ENCODE peak calls at places on chromosome 17, in five cellular contexts. One of them, this sample, is unnamed.

GRCh38 chr17:40065041-40065770 is 2.4 kb downstream of the THRA start:
- DNase-seq in IMR-90: peak; percentile 58
- DNase-seq in SK-N-SH: peak; percentile 40
- DNase-seq in thoracic aorta: no peak
- DNase-seq in HAP-1: no peak
- DNase-seq in this sample: peak; percentile 69

GRCh38 chr17:64250211-64250835 is 12.7 kb downstream of the TEX2 start:
- DNase-seq in IMR-90: no peak
- DNase-seq in SK-N-SH: no peak
- DNase-seq in thoracic aorta: no peak
- DNase-seq in HAP-1: no peak
- DNase-seq in this sample: no peak

GRCh38 chr17:12328204-12328603 is 307.5 kb downstream of the MAP2K4 start:
- DNase-seq in IMR-90: no peak
- DNase-seq in SK-N-SH: no peak
- DNase-seq in thoracic aorta: no peak
- DNase-seq in HAP-1: no peak
- DNase-seq in this sample: no peak

GRCh38 chr17:63601439-63602371 is 1.0 kb downstream of the TACO1 start:
- DNase-seq in IMR-90: peak; percentile 32
- DNase-seq in SK-N-SH: no peak
- DNase-seq in thoracic aorta: no peak
- DNase-seq in HAP-1: no peak
- DNase-seq in this sample: no peak

GRCh38 chr17:21031756-21032396 is 10.9 kb downstream of the USP22 start:
- DNase-seq in IMR-90: no peak
- DNase-seq in SK-N-SH: no peak
- DNase-seq in thoracic aorta: no peak
- DNase-seq in HAP-1: no peak
- DNase-seq in this sample: no peak

GRCh38 chr17:70791748-70792443 is 622.6 kb downstream of the KCNJ2 start:
- DNase-seq in IMR-90: no peak
- DNase-seq in SK-N-SH: no peak
- DNase-seq in thoracic aorta: no peak
- DNase-seq in HAP-1: no peak
- DNase-seq in this sample: no peak

GRCh38 chr17:4836221-4836620 is 3.1 kb downstream of the MINK1 start:
- DNase-seq in IMR-90: no peak
- DNase-seq in SK-N-SH: no peak
- DNase-seq in thoracic aorta: no peak
- DNase-seq in HAP-1: no peak
- DNase-seq in this sample: no peak

GRCh38 chr17:34146440-34147043 is 108.5 kb upstream of the CCL2 start:
- DNase-seq in IMR-90: no peak
- DNase-seq in SK-N-SH: peak; percentile 64
- DNase-seq in thoracic aorta: no peak
- DNase-seq in HAP-1: peak; percentile 8
- DNase-seq in this sample: peak; percentile 71

GRCh38 chr17:80124351-80124981 is 22.5 kb downstream of the EIF4A3 start:
- DNase-seq in IMR-90: peak; percentile 64
- DNase-seq in SK-N-SH: peak; percentile 42
- DNase-seq in thoracic aorta: no peak
- DNase-seq in HAP-1: peak; percentile 65
- DNase-seq in this sample: peak; percentile 90

GRCh38 chr17:82939213-82940030 is 99.6 kb upstream of the ZNF750 start:
- DNase-seq in IMR-90: no peak
- DNase-seq in SK-N-SH: no peak
- DNase-seq in thoracic aorta: no peak
- DNase-seq in HAP-1: no peak
- DNase-seq in this sample: no peak

GRCh38 chr17:40339068-40339699 is 25.4 kb downstream of the GJD3 start:
- DNase-seq in IMR-90: no peak
- DNase-seq in SK-N-SH: no peak
- DNase-seq in thoracic aorta: no peak
- DNase-seq in HAP-1: no peak
- DNase-seq in this sample: no peak

GRCh38 chr17:40157972-40158371 is 17.6 kb downstream of the CASC3 start:
- DNase-seq in IMR-90: no peak
- DNase-seq in SK-N-SH: no peak
- DNase-seq in thoracic aorta: no peak
- DNase-seq in HAP-1: no peak
- DNase-seq in this sample: no peak

GRCh38 chr17:80195671-80196529 is 24.2 kb downstream of the SGSH start:
- DNase-seq in IMR-90: no peak
- DNase-seq in SK-N-SH: peak; percentile 70
- DNase-seq in thoracic aorta: no peak
- DNase-seq in HAP-1: no peak
- DNase-seq in this sample: peak; percentile 89

GRCh38 chr17:17716837-17717523 is 35.7 kb downstream of the RAI1 start:
- DNase-seq in IMR-90: no peak
- DNase-seq in SK-N-SH: no peak
- DNase-seq in thoracic aorta: no peak
- DNase-seq in HAP-1: no peak
- DNase-seq in this sample: no peak

GRCh38 chr17:17682293-17682736 is 1.1 kb downstream of the RAI1 start:
- DNase-seq in IMR-90: no peak
- DNase-seq in SK-N-SH: peak; percentile 74
- DNase-seq in thoracic aorta: no peak
- DNase-seq in HAP-1: no peak
- DNase-seq in this sample: peak; percentile 80

GRCh38 chr17:63525190-63525946 is 2.2 kb downstream of the KCNH6 start:
- DNase-seq in IMR-90: no peak
- DNase-seq in SK-N-SH: no peak
- DNase-seq in thoracic aorta: no peak
- DNase-seq in HAP-1: no peak
- DNase-seq in this sample: no peak

GRCh38 chr17:5557485-5557884 is 26.8 kb downstream of the NLRP1 start:
- DNase-seq in IMR-90: peak; percentile 84
- DNase-seq in SK-N-SH: no peak
- DNase-seq in thoracic aorta: no peak
- DNase-seq in HAP-1: no peak
- DNase-seq in this sample: no peak

GRCh38 chr17:57875109-57876022 is 25.5 kb upstream of the MRPS23 start:
- DNase-seq in IMR-90: peak; percentile 99
- DNase-seq in SK-N-SH: peak; percentile 70
- DNase-seq in thoracic aorta: peak; percentile 68
- DNase-seq in HAP-1: peak; percentile 74
- DNase-seq in this sample: peak; percentile 89
- H3K4me3 ChIP-seq in IMR-90: no peak overlapping the region
- H3K4me3 ChIP-seq in SK-N-SH: peak overlapping the region; percentile 51
- H3K4me3 ChIP-seq in thoracic aorta: peak overlapping the region; percentile 59
- H3K4me3 ChIP-seq in HAP-1: no peak overlapping the region
- H3K4me3 ChIP-seq in this sample: no peak overlapping the region

GRCh38 chr17:49908782-49909714 is 59.9 kb upstream of the DLX4 start:
- DNase-seq in IMR-90: no peak
- DNase-seq in SK-N-SH: no peak
- DNase-seq in thoracic aorta: no peak
- DNase-seq in HAP-1: no peak
- DNase-seq in this sample: no peak

GRCh38 chr17:49914096-49914490 is 54.9 kb upstream of the DLX4 start:
- DNase-seq in IMR-90: no peak
- DNase-seq in SK-N-SH: no peak
- DNase-seq in thoracic aorta: no peak
- DNase-seq in HAP-1: no peak
- DNase-seq in this sample: no peak

GRCh38 chr17:49910094-49910857 is 58.7 kb upstream of the DLX4 start:
- DNase-seq in IMR-90: no peak
- DNase-seq in SK-N-SH: peak; percentile 73
- DNase-seq in thoracic aorta: no peak
- DNase-seq in HAP-1: no peak
- DNase-seq in this sample: peak; percentile 94

GRCh38 chr17:49913226-49914095 is 55.5 kb upstream of the DLX4 start:
- DNase-seq in IMR-90: peak; percentile 55
- DNase-seq in SK-N-SH: no peak
- DNase-seq in thoracic aorta: no peak
- DNase-seq in HAP-1: no peak
- DNase-seq in this sample: no peak

DNA sequence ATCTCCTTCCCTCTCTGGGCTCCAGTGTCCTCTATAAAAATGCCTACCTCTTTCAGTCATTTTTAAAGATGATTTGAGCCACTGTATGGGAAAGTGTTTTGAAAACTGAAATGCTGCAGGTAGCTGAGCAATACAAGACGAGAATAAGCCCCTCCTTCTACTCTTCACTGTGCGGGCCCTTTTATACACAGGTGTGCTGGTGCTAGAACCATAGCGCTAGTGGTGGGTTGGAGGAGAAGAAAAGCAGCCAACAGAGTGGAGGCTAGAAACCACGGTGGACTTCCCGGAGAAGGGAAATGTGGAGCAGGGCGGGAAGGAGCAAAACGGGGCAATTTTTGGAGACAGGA is 58.2 kb upstream of the DLX4 start:
- DNase-seq in IMR-90: no peak
- DNase-seq in SK-N-SH: no peak
- DNase-seq in thoracic aorta: no peak
- DNase-seq in HAP-1: no peak
- DNase-seq in this sample: no peak
- H3K27me3 ChIP-seq in IMR-90: peaks cover 96% of the 10 kb centered on the region
- H3K27me3 ChIP-seq in SK-N-SH: peaks cover 93% of the 10 kb centered on the region
- H3K27me3 ChIP-seq in thoracic aorta: peaks cover 31% of the 10 kb centered on the region
- H3K27me3 ChIP-seq in HAP-1: peaks cover 86% of the 10 kb centered on the region
- H3K27me3 ChIP-seq in this sample: peaks cover 73% of the 10 kb centered on the region

GRCh38 chr17:7777017-7777416 is 57.0 kb upstream of the KDM6B start:
- DNase-seq in IMR-90: no peak
- DNase-seq in SK-N-SH: no peak
- DNase-seq in thoracic aorta: no peak
- DNase-seq in HAP-1: no peak
- DNase-seq in this sample: no peak
- H3K4me3 ChIP-seq in IMR-90: no peak overlapping the region
- H3K4me3 ChIP-seq in SK-N-SH: no peak overlapping the region
- H3K4me3 ChIP-seq in thoracic aorta: no peak overlapping the region
- H3K4me3 ChIP-seq in HAP-1: no peak overlapping the region
- H3K4me3 ChIP-seq in this sample: no peak overlapping the region

GRCh38 chr17:77596491-77597420 is 361.7 kb upstream of the TNRC6C start:
- DNase-seq in IMR-90: no peak
- DNase-seq in SK-N-SH: no peak
- DNase-seq in thoracic aorta: no peak
- DNase-seq in HAP-1: no peak
- DNase-seq in this sample: no peak

GRCh38 chr17:77594416-77595209 is 363.9 kb upstream of the TNRC6C start:
- DNase-seq in IMR-90: no peak
- DNase-seq in SK-N-SH: no peak
- DNase-seq in thoracic aorta: no peak
- DNase-seq in HAP-1: no peak
- DNase-seq in this sample: no peak

GRCh38 chr17:77592503-77592902 is 366.0 kb upstream of the TNRC6C start:
- DNase-seq in IMR-90: no peak
- DNase-seq in SK-N-SH: peak; percentile 82
- DNase-seq in thoracic aorta: no peak
- DNase-seq in HAP-1: no peak
- DNase-seq in this sample: no peak

GRCh38 chr17:77593081-77593480 is 365.4 kb upstream of the TNRC6C start:
- DNase-seq in IMR-90: no peak
- DNase-seq in SK-N-SH: no peak
- DNase-seq in thoracic aorta: no peak
- DNase-seq in HAP-1: no peak
- DNase-seq in this sample: peak; percentile 11

DNA sequence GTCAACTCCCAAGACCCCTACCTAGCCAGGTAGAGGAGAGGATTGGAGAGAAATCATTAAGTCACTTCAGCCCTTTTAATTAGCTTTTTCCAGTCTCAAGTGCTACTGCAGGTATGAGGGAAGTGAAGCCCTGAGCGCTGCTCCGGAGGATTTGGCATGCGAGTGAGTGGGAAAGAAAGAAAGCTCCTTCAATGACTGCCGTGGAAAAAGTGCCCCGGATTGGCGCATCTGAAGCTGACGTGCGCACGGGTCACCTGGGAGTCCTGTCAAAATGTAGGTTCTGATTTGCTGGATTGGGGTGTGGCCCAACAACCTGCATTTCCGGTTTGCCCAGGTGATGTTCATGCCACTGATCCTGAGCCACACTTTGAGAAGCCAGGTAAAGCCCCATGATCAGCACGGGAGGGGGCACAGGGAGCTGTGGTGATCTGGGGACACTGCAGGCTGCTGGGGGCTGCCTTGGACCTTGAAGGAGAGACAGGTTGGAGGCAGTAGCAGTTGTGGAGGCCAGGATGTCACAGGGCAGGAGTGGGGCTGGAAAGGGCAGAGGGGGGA is 367.2 kb upstream of the TNRC6C start:
- DNase-seq in IMR-90: no peak
- DNase-seq in SK-N-SH: no peak
- DNase-seq in thoracic aorta: no peak
- DNase-seq in HAP-1: no peak
- DNase-seq in this sample: no peak
- H3K27me3 ChIP-seq in IMR-90: peaks cover 41% of the 10 kb centered on the region
- H3K27me3 ChIP-seq in SK-N-SH: peaks cover 43% of the 10 kb centered on the region
- H3K27me3 ChIP-seq in thoracic aorta: no peaks in the 10 kb centered on the region
- H3K27me3 ChIP-seq in HAP-1: peaks cover 12% of the 10 kb centered on the region
- H3K27me3 ChIP-seq in this sample: no peaks in the 10 kb centered on the region

DNA sequence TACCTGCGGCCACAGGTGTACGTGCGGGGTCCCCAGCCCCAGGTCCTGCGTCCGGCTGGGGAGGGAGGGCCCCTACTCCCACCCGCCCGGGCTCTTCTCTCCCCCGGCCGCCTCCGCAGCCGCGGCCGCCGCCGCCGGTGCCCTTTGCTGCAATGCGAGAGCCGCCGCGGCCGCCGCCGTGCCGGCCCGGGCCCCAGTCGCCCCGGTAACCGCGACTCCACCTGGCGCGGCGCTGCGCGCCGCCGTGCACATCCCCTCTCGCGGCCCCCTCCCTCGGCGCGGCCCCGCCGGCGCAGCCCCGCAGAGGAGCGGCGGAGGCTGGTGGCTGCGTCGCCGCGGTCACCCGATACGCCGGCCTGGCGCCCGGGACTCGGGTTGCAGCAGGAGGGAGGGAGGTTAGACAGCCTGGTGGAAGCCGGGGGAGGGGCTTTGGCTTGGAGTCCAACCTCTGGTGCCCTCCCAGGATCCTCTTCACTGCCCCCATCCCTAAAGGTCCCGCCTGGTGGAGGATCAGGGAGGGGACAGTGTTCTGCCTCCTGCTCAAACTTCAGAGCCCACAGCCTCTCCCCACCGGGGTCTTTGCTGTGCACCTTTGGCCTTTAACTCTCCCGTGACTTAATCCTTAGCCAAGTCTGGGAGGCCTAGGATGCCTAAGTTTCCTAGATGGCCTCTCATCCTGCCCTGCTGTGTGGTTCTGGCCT is 32.9 kb downstream of the SRCIN1 start:
- DNase-seq in IMR-90: no peak
- DNase-seq in SK-N-SH: peak; percentile 90
- DNase-seq in thoracic aorta: no peak
- DNase-seq in HAP-1: peak; percentile 57
- DNase-seq in this sample: peak; percentile 96
- H3K4me3 ChIP-seq in IMR-90: no peak overlapping the region
- H3K4me3 ChIP-seq in SK-N-SH: peak overlapping the region; percentile 3
- H3K4me3 ChIP-seq in thoracic aorta: peak overlapping the region; percentile 55
- H3K4me3 ChIP-seq in HAP-1: peak overlapping the region; percentile 25
- H3K4me3 ChIP-seq in this sample: peak overlapping the region; percentile 34

This sample was measured in H7.